ENCODE peak calls at places on chromosomes 3 and 15, in five cellular contexts. One of them, this sample, is unnamed.

GRCh38 chr3:23944861-23945652 is at the start of gene NR1D2:
- DNase-seq in kidney epithelial cell: no peak
- DNase-seq in tibial artery: peak
- DNase-seq in PC-3: peak
- DNase-seq in dorsolateral prefrontal cortex: peak
- DNase-seq in this sample: no peak

GRCh38 chr15:101269479-101270223 is 7.6 kb downstream of the SELENOS start:
- DNase-seq in kidney epithelial cell: no peak
- DNase-seq in tibial artery: no peak
- DNase-seq in PC-3: peak
- DNase-seq in dorsolateral prefrontal cortex: no peak
- DNase-seq in this sample: no peak

GRCh38 chr3:25259871-25260270 is 168.2 kb upstream of the RARB start:
- DNase-seq in kidney epithelial cell: no peak
- DNase-seq in tibial artery: peak
- DNase-seq in PC-3: no peak
- DNase-seq in dorsolateral prefrontal cortex: no peak
- DNase-seq in this sample: no peak

GRCh38 chr15:78979456-78980320 is 34.8 kb upstream of the CTSH start:
- DNase-seq in kidney epithelial cell: no peak
- DNase-seq in tibial artery: peak
- DNase-seq in PC-3: peak
- DNase-seq in dorsolateral prefrontal cortex: no peak
- DNase-seq in this sample: peak

GRCh38 chr15:33142708-33143107 is 51.8 kb downstream of the FMN1 start:
- DNase-seq in kidney epithelial cell: peak
- DNase-seq in tibial artery: no peak
- DNase-seq in PC-3: no peak
- DNase-seq in dorsolateral prefrontal cortex: no peak
- DNase-seq in this sample: peak

GRCh38 chr15:74642328-74642723 is 26.7 kb downstream of the CLK3 start:
- DNase-seq in kidney epithelial cell: no peak
- DNase-seq in tibial artery: no peak
- DNase-seq in PC-3: no peak
- DNase-seq in dorsolateral prefrontal cortex: no peak
- DNase-seq in this sample: no peak

GRCh38 chr3:100189444-100189964 is 71.3 kb upstream of the TBC1D23 start:
- DNase-seq in kidney epithelial cell: no peak
- DNase-seq in tibial artery: no peak
- DNase-seq in PC-3: no peak
- DNase-seq in dorsolateral prefrontal cortex: no peak
- DNase-seq in this sample: no peak

GRCh38 chr15:91966181-91966552 is 112.7 kb downstream of the SLCO3A1 start:
- DNase-seq in kidney epithelial cell: no peak
- DNase-seq in tibial artery: no peak
- DNase-seq in PC-3: no peak
- DNase-seq in dorsolateral prefrontal cortex: no peak
- DNase-seq in this sample: no peak

GRCh38 chr3:128430276-128430675 is 36.4 kb downstream of the DNAJB8 start:
- DNase-seq in kidney epithelial cell: no peak
- DNase-seq in tibial artery: no peak
- DNase-seq in PC-3: no peak
- DNase-seq in dorsolateral prefrontal cortex: no peak
- DNase-seq in this sample: no peak

DNA sequence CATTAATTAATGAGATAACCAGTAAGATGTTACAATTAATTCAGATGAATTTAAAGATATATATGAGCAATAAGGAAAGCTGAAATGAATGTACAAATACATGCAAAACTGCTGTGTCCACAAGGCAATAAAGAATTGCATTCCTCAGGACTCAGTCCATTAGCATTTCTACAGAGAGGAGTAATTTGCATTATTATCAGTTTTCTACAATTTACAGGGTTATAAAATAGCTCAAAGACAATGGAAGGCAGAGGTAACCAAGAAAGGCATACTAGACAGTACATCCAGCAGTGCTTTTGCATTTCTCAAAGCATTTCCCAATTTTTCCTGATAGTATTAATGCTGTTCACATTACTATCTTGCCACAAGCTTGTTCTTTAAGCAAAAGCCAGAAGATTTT is 377.1 kb upstream of the GOLIM4 start:
- DNase-seq in kidney epithelial cell: no peak
- DNase-seq in tibial artery: no peak
- DNase-seq in PC-3: no peak
- DNase-seq in dorsolateral prefrontal cortex: no peak
- DNase-seq in this sample: no peak
- TF ChIP-seq CTCF in kidney epithelial cell: no peak
- TF ChIP-seq CTCF in tibial artery: no peak
- TF ChIP-seq CTCF in PC-3: no peak
- TF ChIP-seq CTCF in dorsolateral prefrontal cortex: no peak
- TF ChIP-seq CTCF in this sample: no peak

GRCh38 chr3:12470111-12470510 is 14.2 kb upstream of the TSEN2 start:
- DNase-seq in kidney epithelial cell: no peak
- DNase-seq in tibial artery: no peak
- DNase-seq in PC-3: peak
- DNase-seq in dorsolateral prefrontal cortex: no peak
- DNase-seq in this sample: no peak
- H3K4me3 ChIP-seq in kidney epithelial cell: no peak
- H3K4me3 ChIP-seq in tibial artery: no peak
- H3K4me3 ChIP-seq in PC-3: no peak
- H3K4me3 ChIP-seq in dorsolateral prefrontal cortex: no peak
- H3K4me3 ChIP-seq in this sample: no peak

GRCh38 chr15:65836665-65837064 is 32.6 kb upstream of the RAB11A start:
- DNase-seq in kidney epithelial cell: no peak
- DNase-seq in tibial artery: no peak
- DNase-seq in PC-3: no peak
- DNase-seq in dorsolateral prefrontal cortex: no peak
- DNase-seq in this sample: no peak
- TF ChIP-seq CTCF in kidney epithelial cell: peak
- TF ChIP-seq CTCF in tibial artery: no peak
- TF ChIP-seq CTCF in PC-3: peak
- TF ChIP-seq CTCF in dorsolateral prefrontal cortex: peak
- TF ChIP-seq CTCF in this sample: peak

DNA sequence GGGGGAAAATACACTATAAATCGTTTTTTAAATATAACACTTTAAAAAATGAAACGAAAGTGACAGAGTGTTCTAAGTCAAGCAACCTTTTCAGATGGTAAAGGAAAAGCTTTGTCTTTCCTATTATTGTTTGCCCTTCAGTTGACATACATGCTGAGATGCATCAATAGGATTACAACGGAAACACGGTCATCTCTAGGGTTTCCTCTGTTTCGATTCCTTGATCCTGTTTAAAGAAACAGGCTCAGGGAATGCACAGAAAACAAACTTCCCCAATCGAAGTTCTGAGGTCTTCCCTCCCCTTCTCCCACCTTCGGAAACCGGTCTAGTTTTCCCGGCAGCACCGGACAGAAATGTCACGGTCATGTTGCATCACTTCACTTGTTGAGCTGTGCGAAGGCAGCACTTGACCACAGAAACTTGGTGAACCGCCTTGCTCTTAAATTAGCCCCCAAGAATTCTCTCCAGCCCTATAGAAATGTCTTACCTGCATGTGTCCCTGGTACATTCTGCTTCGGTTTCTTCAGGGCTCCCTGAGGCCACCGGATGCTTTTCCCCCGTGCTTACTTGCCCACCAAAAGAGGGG is 552 bp downstream of the PEX5L start:
- DNase-seq in kidney epithelial cell: no peak
- DNase-seq in tibial artery: no peak
- DNase-seq in PC-3: no peak
- DNase-seq in dorsolateral prefrontal cortex: no peak
- DNase-seq in this sample: no peak
- H3K4me3 ChIP-seq in kidney epithelial cell: no peak
- H3K4me3 ChIP-seq in tibial artery: no peak
- H3K4me3 ChIP-seq in PC-3: peak
- H3K4me3 ChIP-seq in dorsolateral prefrontal cortex: peak
- H3K4me3 ChIP-seq in this sample: peak

GRCh38 chr15:58115692-58116091 is 22.5 kb upstream of the AQP9 start:
- DNase-seq in kidney epithelial cell: no peak
- DNase-seq in tibial artery: no peak
- DNase-seq in PC-3: peak
- DNase-seq in dorsolateral prefrontal cortex: no peak
- DNase-seq in this sample: no peak
- TF ChIP-seq CTCF in kidney epithelial cell: peak
- TF ChIP-seq CTCF in tibial artery: no peak
- TF ChIP-seq CTCF in PC-3: peak
- TF ChIP-seq CTCF in dorsolateral prefrontal cortex: no peak
- TF ChIP-seq CTCF in this sample: peak

DNA sequence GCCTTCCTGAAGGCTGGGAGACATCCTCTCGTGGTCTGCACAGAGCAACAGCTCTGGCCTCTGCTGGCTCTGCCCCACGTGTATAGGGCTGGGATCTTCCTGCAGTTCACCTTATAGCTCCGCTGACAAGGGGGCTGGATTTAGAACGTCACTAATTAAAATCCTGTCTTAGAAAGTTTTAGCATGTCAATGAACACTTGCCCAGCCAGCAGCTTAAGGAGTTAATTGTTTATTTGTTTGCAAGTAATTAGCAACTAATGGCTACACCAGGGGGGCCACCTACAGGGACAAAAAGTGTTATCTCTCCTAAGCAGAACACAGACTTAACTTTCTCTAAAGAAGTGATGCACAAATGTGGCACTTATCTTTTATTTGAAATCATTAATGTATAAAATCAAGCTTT is at the start of gene HESX1:
- DNase-seq in kidney epithelial cell: no peak
- DNase-seq in tibial artery: no peak
- DNase-seq in PC-3: no peak
- DNase-seq in dorsolateral prefrontal cortex: no peak
- DNase-seq in this sample: no peak
- H3K4me3 ChIP-seq in kidney epithelial cell: no peak
- H3K4me3 ChIP-seq in tibial artery: no peak
- H3K4me3 ChIP-seq in PC-3: no peak
- H3K4me3 ChIP-seq in dorsolateral prefrontal cortex: no peak
- H3K4me3 ChIP-seq in this sample: no peak